ENCODE peak calls at places on chromosome 15, in seven cellular contexts. D is stimulated activated CD8-positive, alpha-beta memory T cell treated with anti-CD3 and anti-CD28 coated beads, Interleukin-4, amount 100 ng/mL, for 24 hours; X is lower lobe of right lung; Y is cardiac fibroblast; I is astrocyte; C is uterus; J is SHP77. Q is an unnamed sample.

GRCh38 chr15:99618941-99619411 is 53.2 kb downstream of the MEF2A start:
- DNase-seq in Y (peak; percentile 23), D (no peak), X (no peak), J (no peak), C (no peak), I (peak; percentile 58), Q (peak; percentile 8)

GRCh38 chr15:33169625-33170024 is 24.9 kb downstream of the FMN1 start:
- DNase-seq in X (no peak), C (no peak), Y (no peak), J (no peak), I (no peak), D (no peak), Q (no peak)

GRCh38 chr15:61138151-61138550 is 91.0 kb downstream of the RORA start:
- DNase-seq in D (no peak), C (no peak), J (no peak), I (peak; percentile 51), Y (no peak), X (no peak), Q (no peak)

GRCh38 chr15:64152507-64153387 is 1.2 kb downstream of the SNX22 start:
- DNase-seq in Y (no peak), J (no peak), X (peak; percentile 55), C (no peak), D (no peak), I (no peak), Q (no peak)

GRCh38 chr15:91909111-91909510 is 55.6 kb downstream of the SLCO3A1 start:
- DNase-seq in Y (no peak), X (no peak), D (no peak), C (no peak), I (no peak), J (no peak), Q (no peak)

GRCh38 chr15:48472756-48473155 is 141.5 kb downstream of the DUT start:
- DNase-seq in J (no peak), I (peak; percentile 34), Y (peak; percentile 49), C (no peak), D (no peak), X (no peak), Q (no peak)

GRCh38 chr15:34853001-34853758 is 57.8 kb upstream of the ACTC1 start:
- DNase-seq in X (no peak), I (peak; percentile 30), C (no peak), J (no peak), D (no peak), Y (peak; percentile 84), Q (no peak)

GRCh38 chr15:78077053-78077859 is at the start of gene TBC1D2B:
- DNase-seq in Y (peak; percentile 65), D (peak; percentile 66), J (no peak), X (peak; percentile 80), I (no peak), C (peak; percentile 58), Q (peak; percentile 85)

GRCh38 chr15:100759698-100760356 is 119.8 kb upstream of the ALDH1A3 start:
- DNase-seq in J (no peak), Y (peak; percentile 45), I (peak; percentile 69), X (no peak), C (peak; percentile 49), D (no peak), Q (peak; percentile 78)

GRCh38 chr15:60095711-60096110 is 91.6 kb downstream of the FOXB1 start:
- DNase-seq in X (no peak), J (no peak), D (no peak), Y (peak; percentile 34), C (no peak), I (peak; percentile 55), Q (no peak)

GRCh38 chr15:75620043-75620775 is 5.3 kb downstream of the SNUPN start:
- DNase-seq in X (no peak), Y (peak; percentile 90), D (no peak), C (peak; percentile 36), I (peak; percentile 71), J (no peak), Q (peak; percentile 16)

GRCh38 chr15:59866642-59867041 is 137.5 kb upstream of the FOXB1 start:
- DNase-seq in J (no peak), X (no peak), Y (no peak), D (no peak), I (no peak), C (no peak), Q (no peak)

GRCh38 chr15:69472575-69472974 is 20.0 kb downstream of the RPLP1 start:
- DNase-seq in X (no peak), Y (no peak), C (no peak), D (no peak), J (no peak), I (no peak), Q (no peak)

GRCh38 chr15:42385206-42385979 is 26.1 kb downstream of the CAPN3 start:
- DNase-seq in D (no peak), X (no peak), C (no peak), J (peak; percentile 40), I (peak; percentile 10), Y (peak; percentile 72), Q (peak; percentile 81)

GRCh38 chr15:47415539-47415971 is 301.8 kb upstream of the SEMA6D start:
- DNase-seq in X (no peak), Y (peak; percentile 35), C (no peak), D (no peak), J (peak; percentile 11), I (no peak), Q (no peak)

GRCh38 chr15:47711654-47712053 is 5.7 kb upstream of the SEMA6D start:
- DNase-seq in X (no peak), J (no peak), D (no peak), C (no peak), I (no peak), Y (peak; percentile 16), Q (no peak)

GRCh38 chr15:56806147-56806536 is 72.8 kb upstream of the ZNF280D start:
- DNase-seq in D (no peak), C (no peak), J (no peak), Y (no peak), X (no peak), I (no peak), Q (no peak)

GRCh38 chr15:70704166-70704565 is 59.2 kb downstream of the UACA start:
- DNase-seq in C (no peak), I (no peak), J (no peak), Y (no peak), X (no peak), D (no peak), Q (no peak)

Q was measured in hepatocyte.